ENCODE peak calls at places on chromosome 7, in ten cellular contexts. R, X, C, T, W, A, S, I, Y and M are unnamed samples.

GRCh38 chr7:99794585-99795502 is 10.9 kb upstream of the CYP3A4 start:
- DNase-seq in R (no peak), X (no peak), C (no peak), T (no peak), W (no peak), A (no peak), S (no peak), I (no peak), Y (no peak), M (no peak)

GRCh38 chr7:45881759-45882464 is 6.4 kb upstream of the IGFBP1 start:
- DNase-seq in R (no peak), X (no peak), C (no peak), T (peak), W (no peak), A (no peak), S (no peak), I (no peak), Y (no peak), M (no peak)

GRCh38 chr7:15602236-15602635 is 40.4 kb upstream of the AGMO start:
- DNase-seq in R (no peak), X (no peak), C (no peak), T (no peak), W (no peak), A (no peak), S (no peak), I (no peak), Y (no peak), M (no peak)

GRCh38 chr7:145082366-145083240 is 246.8 kb upstream of the TPK1 start:
- DNase-seq in R (no peak), X (no peak), C (no peak), T (no peak), W (no peak), A (peak), S (no peak), I (no peak), Y (no peak), M (no peak)

GRCh38 chr7:29609162-29610030 is 45.8 kb downstream of the PRR15 start:
- DNase-seq in R (no peak), X (no peak), C (no peak), T (no peak), W (no peak), A (peak), S (no peak), I (no peak), Y (no peak), M (no peak)

GRCh38 chr7:121433775-121434174 is 37.7 kb upstream of the FAM3C start:
- DNase-seq in R (no peak), X (no peak), C (no peak), T (no peak), W (no peak), A (no peak), S (no peak), I (no peak), Y (no peak), M (no peak)

GRCh38 chr7:92754756-92755581 is 81.4 kb downstream of the CDK6 start:
- DNase-seq in R (no peak), X (no peak), C (no peak), T (no peak), W (no peak), A (no peak), S (no peak), I (no peak), Y (peak), M (no peak)

GRCh38 chr7:480531-481218 is 39.0 kb downstream of the PDGFA start:
- DNase-seq in R (peak), X (no peak), C (no peak), T (no peak), W (no peak), A (no peak), S (peak), I (no peak), Y (peak), M (no peak)

GRCh38 chr7:26705567-26705966 is 158.8 kb downstream of the SKAP2 start:
- DNase-seq in R (no peak), X (no peak), C (no peak), T (peak), W (no peak), A (no peak), S (no peak), I (no peak), Y (no peak), M (no peak)

GRCh38 chr7:107180378-107180777 is 11.6 kb downstream of the HBP1 start:
- DNase-seq in R (no peak), X (peak), C (no peak), T (peak), W (peak), A (no peak), S (no peak), I (peak), Y (no peak), M (peak)

GRCh38 chr7:157309990-157310668 is 26.7 kb upstream of the DNAJB6 start:
- DNase-seq in R (no peak), X (no peak), C (no peak), T (peak), W (no peak), A (peak), S (no peak), I (no peak), Y (no peak), M (no peak)

GRCh38 chr7:81470084-81470723 is 299.6 kb downstream of the HGF start:
- DNase-seq in R (peak), X (no peak), C (no peak), T (peak), W (peak), A (peak), S (peak), I (peak), Y (peak), M (no peak)

GRCh38 chr7:7707756-7708310 is 10.6 kb downstream of the RPA3 start:
- DNase-seq in R (no peak), X (no peak), C (no peak), T (no peak), W (no peak), A (peak), S (no peak), I (no peak), Y (no peak), M (no peak)

GRCh38 chr7:6644728-6645127 is 7.6 kb downstream of the ZNF316 start:
- DNase-seq in R (no peak), X (no peak), C (no peak), T (no peak), W (no peak), A (no peak), S (no peak), I (no peak), Y (no peak), M (no peak)

GRCh38 chr7:69177326-69177897 is 420.9 kb upstream of the AUTS2 start:
- DNase-seq in R (no peak), X (no peak), C (no peak), T (no peak), W (peak), A (no peak), S (no peak), I (peak), Y (no peak), M (no peak)

GRCh38 chr7:99740573-99741437 is 5.8 kb upstream of the CYP3A7 start:
- DNase-seq in R (no peak), X (no peak), C (no peak), T (no peak), W (no peak), A (no peak), S (no peak), I (no peak), Y (no peak), M (no peak)

GRCh38 chr7:2108501-2109250 is 124.1 kb downstream of the MAD1L1 start:
- DNase-seq in R (no peak), X (no peak), C (no peak), T (no peak), W (no peak), A (peak), S (no peak), I (no peak), Y (no peak), M (no peak)